ENCODE peak calls at places on chromosome 19, in seven cellular contexts. D is heart left ventricle, R is prostate gland, Y is A549, P is tibial nerve, L is endothelial cell of umbilical vein, V is stomach. I is an unnamed sample.

GRCh38 chr19:54159352-54160181 is at the start of gene LENG1:
- DNase-seq in D (peak; percentile 100), R (peak; percentile 100), Y (peak; percentile 100), P (peak; percentile 100), L (peak; percentile 100), V (peak; percentile 100), I (peak; percentile 100)

GRCh38 chr19:31073485-31074221 is 275.6 kb downstream of the TSHZ3 start:
- DNase-seq in D (no peak), R (no peak), Y (no peak), P (no peak), L (no peak), V (no peak), I (no peak)

GRCh38 chr19:39411006-39411831 is 1.2 kb upstream of the PLEKHG2 start:
- DNase-seq in D (no peak), R (peak; percentile 44), Y (no peak), P (no peak), L (no peak), V (peak; percentile 86), I (peak; percentile 92)

GRCh38 chr19:52498571-52498970 is 28.9 kb upstream of the ZNF808 start:
- DNase-seq in D (no peak), R (no peak), Y (no peak), P (no peak), L (no peak), V (no peak), I (no peak)

GRCh38 chr19:19750842-19751790 is 18.2 kb upstream of the ZNF14 start:
- DNase-seq in D (no peak), R (no peak), Y (no peak), P (no peak), L (no peak), V (no peak), I (no peak)

GRCh38 chr19:18479964-18480723 is 41.7 kb downstream of the ELL start:
- DNase-seq in D (peak; percentile 61), R (no peak), Y (no peak), P (peak; percentile 72), L (peak; percentile 33), V (peak; percentile 49), I (peak; percentile 85)

GRCh38 chr19:54481326-54481930 is 8.3 kb upstream of the CDC42EP5 start:
- DNase-seq in D (peak; percentile 33), R (no peak), Y (no peak), P (no peak), L (peak; percentile 62), V (no peak), I (no peak)

GRCh38 chr19:18751571-18751970 is 39.5 kb downstream of the COMP start:
- DNase-seq in D (no peak), R (no peak), Y (no peak), P (no peak), L (no peak), V (no peak), I (no peak)

GRCh38 chr19:14031719-14032480 is at the start of gene IL27RA:
- DNase-seq in D (peak; percentile 71), R (peak; percentile 26), Y (peak; percentile 59), P (peak; percentile 35), L (peak; percentile 40), V (peak; percentile 64), I (peak; percentile 91)

GRCh38 chr19:35608250-35608649 is 4.3 kb upstream of the HAUS5 start:
- DNase-seq in D (no peak), R (no peak), Y (no peak), P (no peak), L (no peak), V (no peak), I (no peak)

GRCh38 chr19:54297759-54298305 is 15.1 kb downstream of the LILRA5 start:
- DNase-seq in D (no peak), R (no peak), Y (no peak), P (no peak), L (no peak), V (no peak), I (no peak)

DNA sequence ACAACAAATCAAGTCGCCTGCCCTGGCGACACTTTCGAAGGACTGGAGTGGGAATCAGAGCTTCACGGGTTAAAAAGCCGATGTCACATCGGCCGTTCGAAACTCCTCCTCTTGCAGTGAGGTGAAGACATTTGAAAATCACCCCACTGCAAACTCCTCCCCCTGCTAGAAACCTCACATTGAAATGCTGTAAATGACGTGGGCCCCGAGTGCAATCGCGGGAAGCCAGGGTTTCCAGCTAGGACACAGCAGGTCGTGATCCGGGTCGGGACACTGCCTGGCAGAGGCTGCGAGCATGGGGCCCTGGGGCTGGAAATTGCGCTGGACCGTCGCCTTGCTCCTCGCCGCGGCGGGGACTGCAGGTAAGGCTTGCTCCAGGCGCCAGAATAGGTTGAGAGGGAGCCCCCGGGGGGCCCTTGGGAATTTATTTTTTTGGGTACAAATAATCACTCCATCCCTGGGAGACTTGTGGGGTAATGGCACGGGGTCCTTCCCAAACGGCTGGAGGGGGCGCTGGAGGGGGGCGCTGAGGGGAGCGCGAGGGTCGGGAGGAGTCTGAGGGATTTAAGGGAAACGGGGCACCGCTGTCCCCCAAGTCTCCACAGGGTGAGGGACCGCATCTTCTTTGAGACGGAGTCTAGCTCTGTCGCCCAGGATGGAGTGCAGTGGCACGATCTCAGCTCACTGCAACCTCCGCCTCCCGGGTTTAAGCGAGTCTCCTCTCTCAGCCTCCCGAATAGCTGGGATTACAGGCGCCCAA is at the start of gene LDLR:
- DNase-seq in D (peak; percentile 83), R (peak; percentile 86), Y (peak; percentile 77), P (peak; percentile 76), L (peak; percentile 86), V (peak; percentile 85), I (peak; percentile 82)
- TF ChIP-seq POLR2A in D (peak; percentile 29), R (peak; percentile 82), Y (peak; percentile 73), P (peak; percentile 74), L (peak; percentile 91), V (peak; percentile 86), I (no peak)

GRCh38 chr19:41535029-41535622 is 40.8 kb upstream of the CEACAM21 start:
- DNase-seq in D (no peak), R (no peak), Y (no peak), P (no peak), L (peak; percentile 11), V (no peak), I (no peak)
- H3K4me3 ChIP-seq in D (no peak overlapping the region), R (no peak overlapping the region), Y (no peak overlapping the region), P (no peak overlapping the region), L (no peak overlapping the region), V (no peak overlapping the region), I (no peak overlapping the region)

GRCh38 chr19:2611483-2612464 is 90.7 kb downstream of the GNG7 start:
- DNase-seq in D (no peak), R (no peak), Y (no peak), P (no peak), L (no peak), V (no peak), I (no peak)
- TF ChIP-seq CTCF in D (no peak), R (no peak), Y (no peak), P (no peak), L (peak; percentile 5), V (no peak), I (no peak)

GRCh38 chr19:13001166-13001501 is 5.9 kb downstream of the NFIX start:
- DNase-seq in D (no peak), R (no peak), Y (no peak), P (no peak), L (no peak), V (no peak), I (no peak)

GRCh38 chr19:13002389-13002898 is 7.2 kb downstream of the NFIX start:
- DNase-seq in D (peak; percentile 63), R (peak; percentile 79), Y (no peak), P (no peak), L (no peak), V (peak; percentile 73), I (no peak)

GRCh38 chr19:13002970-13003540 is 7.8 kb downstream of the NFIX start:
- DNase-seq in D (no peak), R (no peak), Y (no peak), P (no peak), L (no peak), V (no peak), I (no peak)

GRCh38 chr19:13004273-13004672 is 9.0 kb downstream of the NFIX start:
- DNase-seq in D (no peak), R (no peak), Y (no peak), P (no peak), L (no peak), V (peak; percentile 72), I (no peak)

GRCh38 chr19:13001502-13002388 is 6.5 kb downstream of the NFIX start:
- DNase-seq in D (peak; percentile 76), R (peak; percentile 87), Y (no peak), P (no peak), L (no peak), V (peak; percentile 71), I (peak; percentile 80)
- TF ChIP-seq POLR2A in D (no peak), R (no peak), Y (no peak), P (no peak), L (no peak), V (no peak), I (no peak)

GRCh38 chr19:1789282-1790020 is 22.6 kb downstream of the ATP8B3 start:
- DNase-seq in D (no peak), R (no peak), Y (no peak), P (no peak), L (no peak), V (no peak), I (no peak)
- H3K4me3 ChIP-seq in D (peak overlapping the region; percentile 38), R (no peak overlapping the region), Y (peak overlapping the region; percentile 40), P (no peak overlapping the region), L (no peak overlapping the region), V (peak overlapping the region; percentile 9), I (no peak overlapping the region)

I was measured in lower leg skin.